ENCODE peak calls at places on chromosomes 7 and 10, in ten cellular contexts. One of them, this sample, is unnamed.

GRCh38 chr10:43229208-43230061 is 37.4 kb downstream of the RASGEF1A start:
- DNase-seq in ovary: peak; percentile 6
- DNase-seq in non-pigmented ciliary epithelial cell: no peak
- DNase-seq in myocyte: no peak
- DNase-seq in OCI-LY7: no peak
- DNase-seq in psoas muscle: peak; percentile 52
- DNase-seq in progenitor cell of endocrine pancreas: peak; percentile 38
- DNase-seq in neural crest cell: no peak
- DNase-seq in stimulated activated CD4-positive, alpha-beta T cell treated with anti-CD3 and anti-CD28 coated beads, Interleukin-1b, Interleukin-23, amount 100 ng/mL, for 24 hours: no peak
- DNase-seq in fibroblast of villous mesenchyme: no peak
- DNase-seq in this sample: peak; percentile 58

GRCh38 chr10:122495406-122496340 is 34.3 kb downstream of the HTRA1 start:
- DNase-seq in psoas muscle: no peak
- DNase-seq in OCI-LY7: no peak
- DNase-seq in ovary: peak; percentile 44
- DNase-seq in stimulated activated CD4-positive, alpha-beta T cell treated with anti-CD3 and anti-CD28 coated beads, Interleukin-1b, Interleukin-23, amount 100 ng/mL, for 24 hours: no peak
- DNase-seq in myocyte: peak; percentile 85
- DNase-seq in non-pigmented ciliary epithelial cell: no peak
- DNase-seq in progenitor cell of endocrine pancreas: no peak
- DNase-seq in fibroblast of villous mesenchyme: no peak
- DNase-seq in neural crest cell: no peak
- DNase-seq in this sample: no peak

GRCh38 chr7:1851731-1852531 is 181.9 kb downstream of the ELFN1 start:
- DNase-seq in progenitor cell of endocrine pancreas: no peak
- DNase-seq in stimulated activated CD4-positive, alpha-beta T cell treated with anti-CD3 and anti-CD28 coated beads, Interleukin-1b, Interleukin-23, amount 100 ng/mL, for 24 hours: no peak
- DNase-seq in ovary: no peak
- DNase-seq in fibroblast of villous mesenchyme: no peak
- DNase-seq in neural crest cell: no peak
- DNase-seq in psoas muscle: peak; percentile 60
- DNase-seq in myocyte: no peak
- DNase-seq in OCI-LY7: no peak
- DNase-seq in non-pigmented ciliary epithelial cell: no peak
- DNase-seq in this sample: no peak

GRCh38 chr10:70598857-70599295 is 3.7 kb downstream of the PRF1 start:
- DNase-seq in psoas muscle: no peak
- DNase-seq in non-pigmented ciliary epithelial cell: no peak
- DNase-seq in OCI-LY7: no peak
- DNase-seq in ovary: no peak
- DNase-seq in fibroblast of villous mesenchyme: no peak
- DNase-seq in neural crest cell: no peak
- DNase-seq in stimulated activated CD4-positive, alpha-beta T cell treated with anti-CD3 and anti-CD28 coated beads, Interleukin-1b, Interleukin-23, amount 100 ng/mL, for 24 hours: no peak
- DNase-seq in progenitor cell of endocrine pancreas: no peak
- DNase-seq in myocyte: no peak
- DNase-seq in this sample: no peak

GRCh38 chr10:53606951-53607350 is 834.4 kb upstream of the MBL2 start:
- DNase-seq in myocyte: no peak
- DNase-seq in ovary: no peak
- DNase-seq in neural crest cell: no peak
- DNase-seq in psoas muscle: no peak
- DNase-seq in progenitor cell of endocrine pancreas: no peak
- DNase-seq in non-pigmented ciliary epithelial cell: no peak
- DNase-seq in stimulated activated CD4-positive, alpha-beta T cell treated with anti-CD3 and anti-CD28 coated beads, Interleukin-1b, Interleukin-23, amount 100 ng/mL, for 24 hours: no peak
- DNase-seq in OCI-LY7: no peak
- DNase-seq in fibroblast of villous mesenchyme: no peak
- DNase-seq in this sample: no peak

GRCh38 chr10:35058134-35058533 is 32.0 kb downstream of the CUL2 start:
- DNase-seq in neural crest cell: no peak
- DNase-seq in fibroblast of villous mesenchyme: peak; percentile 95
- DNase-seq in myocyte: no peak
- DNase-seq in stimulated activated CD4-positive, alpha-beta T cell treated with anti-CD3 and anti-CD28 coated beads, Interleukin-1b, Interleukin-23, amount 100 ng/mL, for 24 hours: no peak
- DNase-seq in psoas muscle: no peak
- DNase-seq in OCI-LY7: no peak
- DNase-seq in non-pigmented ciliary epithelial cell: peak; percentile 78
- DNase-seq in progenitor cell of endocrine pancreas: no peak
- DNase-seq in ovary: no peak
- DNase-seq in this sample: peak; percentile 83

GRCh38 chr7:24821045-24821853 is 64.0 kb upstream of the GSDME start:
- DNase-seq in psoas muscle: peak; percentile 69
- DNase-seq in myocyte: peak; percentile 99
- DNase-seq in stimulated activated CD4-positive, alpha-beta T cell treated with anti-CD3 and anti-CD28 coated beads, Interleukin-1b, Interleukin-23, amount 100 ng/mL, for 24 hours: peak; percentile 38
- DNase-seq in non-pigmented ciliary epithelial cell: peak; percentile 88
- DNase-seq in neural crest cell: no peak
- DNase-seq in fibroblast of villous mesenchyme: peak; percentile 97
- DNase-seq in OCI-LY7: peak; percentile 96
- DNase-seq in ovary: peak; percentile 62
- DNase-seq in progenitor cell of endocrine pancreas: no peak
- DNase-seq in this sample: peak; percentile 94

GRCh38 chr7:69732203-69732602 is 133.9 kb downstream of the AUTS2 start:
- DNase-seq in fibroblast of villous mesenchyme: no peak
- DNase-seq in non-pigmented ciliary epithelial cell: no peak
- DNase-seq in ovary: no peak
- DNase-seq in stimulated activated CD4-positive, alpha-beta T cell treated with anti-CD3 and anti-CD28 coated beads, Interleukin-1b, Interleukin-23, amount 100 ng/mL, for 24 hours: no peak
- DNase-seq in progenitor cell of endocrine pancreas: no peak
- DNase-seq in myocyte: no peak
- DNase-seq in psoas muscle: no peak
- DNase-seq in neural crest cell: no peak
- DNase-seq in OCI-LY7: no peak
- DNase-seq in this sample: peak; percentile 64

GRCh38 chr7:2932761-2933251 is 88.7 kb upstream of the GNA12 start:
- DNase-seq in fibroblast of villous mesenchyme: no peak
- DNase-seq in ovary: no peak
- DNase-seq in progenitor cell of endocrine pancreas: no peak
- DNase-seq in myocyte: no peak
- DNase-seq in OCI-LY7: no peak
- DNase-seq in non-pigmented ciliary epithelial cell: no peak
- DNase-seq in neural crest cell: no peak
- DNase-seq in stimulated activated CD4-positive, alpha-beta T cell treated with anti-CD3 and anti-CD28 coated beads, Interleukin-1b, Interleukin-23, amount 100 ng/mL, for 24 hours: no peak
- DNase-seq in psoas muscle: no peak
- DNase-seq in this sample: no peak

GRCh38 chr7:102967798-102968197 is 55.0 kb downstream of the LRRC17 start:
- DNase-seq in non-pigmented ciliary epithelial cell: no peak
- DNase-seq in myocyte: peak; percentile 37
- DNase-seq in progenitor cell of endocrine pancreas: no peak
- DNase-seq in ovary: no peak
- DNase-seq in stimulated activated CD4-positive, alpha-beta T cell treated with anti-CD3 and anti-CD28 coated beads, Interleukin-1b, Interleukin-23, amount 100 ng/mL, for 24 hours: no peak
- DNase-seq in neural crest cell: no peak
- DNase-seq in psoas muscle: no peak
- DNase-seq in OCI-LY7: no peak
- DNase-seq in fibroblast of villous mesenchyme: peak; percentile 73
- DNase-seq in this sample: no peak

GRCh38 chr10:34647157-34647556 is 167.9 kb downstream of the PARD3 start:
- DNase-seq in stimulated activated CD4-positive, alpha-beta T cell treated with anti-CD3 and anti-CD28 coated beads, Interleukin-1b, Interleukin-23, amount 100 ng/mL, for 24 hours: no peak
- DNase-seq in OCI-LY7: no peak
- DNase-seq in neural crest cell: no peak
- DNase-seq in ovary: no peak
- DNase-seq in psoas muscle: no peak
- DNase-seq in fibroblast of villous mesenchyme: no peak
- DNase-seq in progenitor cell of endocrine pancreas: no peak
- DNase-seq in non-pigmented ciliary epithelial cell: no peak
- DNase-seq in myocyte: no peak
- DNase-seq in this sample: no peak

GRCh38 chr10:31457858-31458257 is 138.8 kb downstream of the ZEB1 start:
- DNase-seq in psoas muscle: no peak
- DNase-seq in stimulated activated CD4-positive, alpha-beta T cell treated with anti-CD3 and anti-CD28 coated beads, Interleukin-1b, Interleukin-23, amount 100 ng/mL, for 24 hours: no peak
- DNase-seq in neural crest cell: no peak
- DNase-seq in OCI-LY7: no peak
- DNase-seq in fibroblast of villous mesenchyme: no peak
- DNase-seq in ovary: no peak
- DNase-seq in progenitor cell of endocrine pancreas: no peak
- DNase-seq in non-pigmented ciliary epithelial cell: no peak
- DNase-seq in myocyte: no peak
- DNase-seq in this sample: no peak

GRCh38 chr7:45088146-45088701 is 545 bp downstream of the NACAD start:
- DNase-seq in psoas muscle: peak; percentile 55
- DNase-seq in fibroblast of villous mesenchyme: no peak
- DNase-seq in myocyte: no peak
- DNase-seq in stimulated activated CD4-positive, alpha-beta T cell treated with anti-CD3 and anti-CD28 coated beads, Interleukin-1b, Interleukin-23, amount 100 ng/mL, for 24 hours: no peak
- DNase-seq in non-pigmented ciliary epithelial cell: no peak
- DNase-seq in neural crest cell: no peak
- DNase-seq in progenitor cell of endocrine pancreas: no peak
- DNase-seq in OCI-LY7: no peak
- DNase-seq in ovary: no peak
- DNase-seq in this sample: no peak

GRCh38 chr7:6479067-6479466 is 31.3 kb upstream of the DAGLB start:
- DNase-seq in ovary: no peak
- DNase-seq in progenitor cell of endocrine pancreas: no peak
- DNase-seq in non-pigmented ciliary epithelial cell: no peak
- DNase-seq in stimulated activated CD4-positive, alpha-beta T cell treated with anti-CD3 and anti-CD28 coated beads, Interleukin-1b, Interleukin-23, amount 100 ng/mL, for 24 hours: no peak
- DNase-seq in OCI-LY7: peak; percentile 25
- DNase-seq in neural crest cell: no peak
- DNase-seq in psoas muscle: no peak
- DNase-seq in fibroblast of villous mesenchyme: no peak
- DNase-seq in myocyte: no peak
- DNase-seq in this sample: no peak

GRCh38 chr10:79413196-79413595 is 32.2 kb downstream of the ZCCHC24 start:
- DNase-seq in progenitor cell of endocrine pancreas: no peak
- DNase-seq in myocyte: peak; percentile 49
- DNase-seq in neural crest cell: no peak
- DNase-seq in OCI-LY7: no peak
- DNase-seq in non-pigmented ciliary epithelial cell: no peak
- DNase-seq in stimulated activated CD4-positive, alpha-beta T cell treated with anti-CD3 and anti-CD28 coated beads, Interleukin-1b, Interleukin-23, amount 100 ng/mL, for 24 hours: no peak
- DNase-seq in ovary: no peak
- DNase-seq in psoas muscle: peak; percentile 73
- DNase-seq in fibroblast of villous mesenchyme: peak; percentile 42
- DNase-seq in this sample: no peak

GRCh38 chr10:110192552-110192951 is 14.9 kb upstream of the MXI1 start:
- DNase-seq in fibroblast of villous mesenchyme: peak; percentile 6
- DNase-seq in OCI-LY7: no peak
- DNase-seq in ovary: no peak
- DNase-seq in progenitor cell of endocrine pancreas: no peak
- DNase-seq in non-pigmented ciliary epithelial cell: no peak
- DNase-seq in neural crest cell: no peak
- DNase-seq in psoas muscle: no peak
- DNase-seq in myocyte: peak; percentile 58
- DNase-seq in stimulated activated CD4-positive, alpha-beta T cell treated with anti-CD3 and anti-CD28 coated beads, Interleukin-1b, Interleukin-23, amount 100 ng/mL, for 24 hours: no peak
- DNase-seq in this sample: no peak

GRCh38 chr10:114824396-114824795 is 2.8 kb downstream of the FHIP2A start:
- DNase-seq in myocyte: no peak
- DNase-seq in ovary: no peak
- DNase-seq in fibroblast of villous mesenchyme: no peak
- DNase-seq in non-pigmented ciliary epithelial cell: no peak
- DNase-seq in progenitor cell of endocrine pancreas: no peak
- DNase-seq in stimulated activated CD4-positive, alpha-beta T cell treated with anti-CD3 and anti-CD28 coated beads, Interleukin-1b, Interleukin-23, amount 100 ng/mL, for 24 hours: no peak
- DNase-seq in psoas muscle: no peak
- DNase-seq in neural crest cell: no peak
- DNase-seq in OCI-LY7: no peak
- DNase-seq in this sample: peak; percentile 76

GRCh38 chr7:19508124-19508523 is 200.7 kb downstream of the POLR1F start:
- DNase-seq in psoas muscle: no peak
- DNase-seq in non-pigmented ciliary epithelial cell: no peak
- DNase-seq in myocyte: no peak
- DNase-seq in fibroblast of villous mesenchyme: no peak
- DNase-seq in neural crest cell: no peak
- DNase-seq in ovary: no peak
- DNase-seq in stimulated activated CD4-positive, alpha-beta T cell treated with anti-CD3 and anti-CD28 coated beads, Interleukin-1b, Interleukin-23, amount 100 ng/mL, for 24 hours: no peak
- DNase-seq in progenitor cell of endocrine pancreas: no peak
- DNase-seq in OCI-LY7: no peak
- DNase-seq in this sample: no peak